ENCODE peak calls at places on chromosomes 13 and 19, in seven cellular contexts. One of them, this sample, is unnamed.
A peak's percentile ranks its signal among the peaks of the same experiment; 100 is the strongest.

GRCh38 chr19:38898788-38899446 is 501 bp downstream of the SIRT2 start:
- DNase-seq in fibroblast of lung: peak; percentile 13
- DNase-seq in uterus: peak; percentile 31
- DNase-seq in astrocyte: peak; percentile 10
- DNase-seq in psoas muscle: no peak
- DNase-seq in cardiac muscle cell: peak; percentile 18
- DNase-seq in A549: no peak
- DNase-seq in this sample: peak; percentile 50

GRCh38 chr13:56861472-56861871 is 279.2 kb upstream of the PRR20A start:
- DNase-seq in fibroblast of lung: peak; percentile 29
- DNase-seq in uterus: no peak
- DNase-seq in astrocyte: peak; percentile 16
- DNase-seq in psoas muscle: no peak
- DNase-seq in cardiac muscle cell: no peak
- DNase-seq in A549: no peak
- DNase-seq in this sample: no peak

GRCh38 chr13:27199691-27200090 is 28.1 kb upstream of the USP12 start:
- DNase-seq in fibroblast of lung: no peak
- DNase-seq in uterus: no peak
- DNase-seq in astrocyte: no peak
- DNase-seq in psoas muscle: no peak
- DNase-seq in cardiac muscle cell: no peak
- DNase-seq in A549: no peak
- DNase-seq in this sample: no peak

GRCh38 chr19:49593233-49594113 is 2.5 kb downstream of the PRR12 start:
- DNase-seq in fibroblast of lung: peak; percentile 88
- DNase-seq in uterus: peak; percentile 94
- DNase-seq in astrocyte: peak; percentile 81
- DNase-seq in psoas muscle: peak; percentile 95
- DNase-seq in cardiac muscle cell: peak; percentile 96
- DNase-seq in A549: peak; percentile 97
- DNase-seq in this sample: peak; percentile 96

GRCh38 chr19:6022570-6023049 is 44.7 kb upstream of the RANBP3 start:
- DNase-seq in fibroblast of lung: no peak
- DNase-seq in uterus: no peak
- DNase-seq in astrocyte: no peak
- DNase-seq in psoas muscle: no peak
- DNase-seq in cardiac muscle cell: no peak
- DNase-seq in A549: no peak
- DNase-seq in this sample: no peak

GRCh38 chr19:28633223-28634030 is 579.5 kb downstream of the UQCRFS1 start:
- DNase-seq in fibroblast of lung: peak; percentile 49
- DNase-seq in uterus: no peak
- DNase-seq in astrocyte: peak; percentile 38
- DNase-seq in psoas muscle: peak; percentile 41
- DNase-seq in cardiac muscle cell: peak; percentile 44
- DNase-seq in A549: peak; percentile 61
- DNase-seq in this sample: no peak

GRCh38 chr19:2097330-2098327 is 914 bp downstream of the IZUMO4 start:
- DNase-seq in fibroblast of lung: no peak
- DNase-seq in uterus: peak; percentile 46
- DNase-seq in astrocyte: no peak
- DNase-seq in psoas muscle: no peak
- DNase-seq in cardiac muscle cell: no peak
- DNase-seq in A549: no peak
- DNase-seq in this sample: peak; percentile 67

GRCh38 chr19:47321582-47321981 is 10.4 kb upstream of the C5AR2 start:
- DNase-seq in fibroblast of lung: no peak
- DNase-seq in uterus: no peak
- DNase-seq in astrocyte: no peak
- DNase-seq in psoas muscle: no peak
- DNase-seq in cardiac muscle cell: no peak
- DNase-seq in A549: no peak
- DNase-seq in this sample: no peak

GRCh38 chr19:7633619-7634018 is at the start of gene PCP2:
- DNase-seq in fibroblast of lung: no peak
- DNase-seq in uterus: no peak
- DNase-seq in astrocyte: no peak
- DNase-seq in psoas muscle: no peak
- DNase-seq in cardiac muscle cell: no peak
- DNase-seq in A549: no peak
- DNase-seq in this sample: no peak

DNA sequence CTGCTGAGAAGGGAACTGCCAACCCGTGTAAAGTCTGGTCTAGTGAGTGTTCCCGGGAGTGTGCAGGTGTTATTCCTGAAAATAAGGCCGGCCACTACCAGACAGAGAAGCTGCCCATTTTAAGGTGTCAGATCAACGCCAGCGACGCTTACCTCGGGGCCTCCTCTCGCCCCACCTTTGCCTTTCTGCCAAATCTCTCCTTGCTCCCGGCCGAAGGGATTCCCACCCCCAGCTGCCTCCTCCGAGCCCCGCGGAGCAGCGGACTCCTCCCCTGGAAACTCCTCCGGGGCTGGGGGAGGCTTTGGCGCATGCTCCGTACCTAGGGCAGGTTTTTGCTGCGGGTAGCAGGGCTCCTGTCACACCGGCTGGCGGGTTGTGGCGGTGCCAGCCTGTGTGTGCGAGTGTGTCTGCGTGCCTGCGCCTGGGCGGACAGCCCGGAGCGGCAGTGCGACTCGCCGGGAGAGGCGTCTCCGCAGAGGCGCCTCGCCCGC is at the start of gene HS6ST3:
- DNase-seq in fibroblast of lung: peak; percentile 14
- DNase-seq in uterus: peak; percentile 20
- DNase-seq in astrocyte: no peak
- DNase-seq in psoas muscle: peak; percentile 20
- DNase-seq in cardiac muscle cell: peak; percentile 56
- DNase-seq in A549: peak; percentile 16
- DNase-seq in this sample: peak; percentile 82
- H3K4me3 ChIP-seq in fibroblast of lung: peak within 1 kb of the TSS; percentile 17
- H3K4me3 ChIP-seq in uterus: peak within 1 kb of the TSS; percentile 45
- H3K4me3 ChIP-seq in astrocyte: peak within 1 kb of the TSS; percentile 59
- H3K4me3 ChIP-seq in psoas muscle: peak within 1 kb of the TSS; percentile 61
- H3K4me3 ChIP-seq in cardiac muscle cell: peak within 1 kb of the TSS; percentile 39
- H3K4me3 ChIP-seq in A549: peak within 1 kb of the TSS; percentile 57
- H3K4me3 ChIP-seq in this sample: peak within 1 kb of the TSS; percentile 31

GRCh38 chr19:53076984-53077383 is 26.2 kb downstream of the ZNF160 start:
- DNase-seq in fibroblast of lung: peak; percentile 43
- DNase-seq in uterus: peak; percentile 26
- DNase-seq in astrocyte: peak; percentile 12
- DNase-seq in psoas muscle: peak; percentile 33
- DNase-seq in cardiac muscle cell: peak; percentile 81
- DNase-seq in A549: peak; percentile 28
- DNase-seq in this sample: peak; percentile 31
- TF ChIP-seq CTCF in fibroblast of lung: peak; percentile 43
- TF ChIP-seq CTCF in uterus: peak; percentile 43
- TF ChIP-seq CTCF in astrocyte: peak; percentile 31
- TF ChIP-seq CTCF in psoas muscle: peak; percentile 52
- TF ChIP-seq CTCF in cardiac muscle cell: peak; percentile 87
- TF ChIP-seq CTCF in A549: no peak
- TF ChIP-seq CTCF in this sample: peak; percentile 24

DNA sequence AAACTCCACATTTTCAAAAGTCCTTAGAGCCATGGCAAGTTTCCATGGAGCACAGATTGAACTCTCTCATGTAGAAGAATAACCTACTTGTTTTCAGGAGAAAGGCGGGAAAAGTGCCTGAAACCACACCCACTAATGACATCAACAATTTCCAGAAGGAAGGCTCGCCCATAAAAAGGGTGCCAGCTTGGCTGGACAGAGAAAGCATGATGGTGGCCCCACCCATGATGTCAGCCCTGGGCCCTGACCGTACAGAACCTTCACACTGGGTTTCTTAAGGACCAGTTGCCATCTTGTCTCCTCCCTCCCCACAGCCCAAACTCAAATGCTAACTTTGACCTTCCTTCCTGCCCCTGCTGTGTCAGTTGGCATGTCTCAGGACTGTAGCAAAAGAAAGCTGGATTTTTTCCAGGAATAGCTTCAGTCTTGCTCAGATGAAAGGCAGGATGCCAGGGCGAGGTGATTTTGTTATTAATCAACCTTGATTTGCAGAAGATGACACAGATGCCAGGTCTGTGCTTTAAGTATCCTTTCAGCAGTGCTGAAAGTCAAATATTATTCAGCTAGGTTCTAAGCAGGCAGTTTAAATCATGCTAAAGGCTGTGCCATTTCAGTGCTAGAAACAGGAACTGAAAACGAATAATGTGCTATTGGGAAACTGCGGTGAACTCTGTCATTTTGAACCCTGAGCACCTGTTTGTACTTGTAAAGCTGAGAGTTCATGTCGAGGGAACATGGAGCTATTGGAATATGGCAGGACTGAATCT is 89.5 kb upstream of the RFC3 start:
- DNase-seq in fibroblast of lung: no peak
- DNase-seq in uterus: peak; percentile 37
- DNase-seq in astrocyte: no peak
- DNase-seq in psoas muscle: peak; percentile 26
- DNase-seq in cardiac muscle cell: no peak
- DNase-seq in A549: peak; percentile 18
- DNase-seq in this sample: no peak
- H3K27ac ChIP-seq in fibroblast of lung: no peak overlapping the region
- H3K27ac ChIP-seq in uterus: no peak overlapping the region
- H3K27ac ChIP-seq in astrocyte: no peak overlapping the region
- H3K27ac ChIP-seq in psoas muscle: no peak overlapping the region
- H3K27ac ChIP-seq in cardiac muscle cell: no peak overlapping the region
- H3K27ac ChIP-seq in A549: peak overlapping the region; percentile 44
- H3K27ac ChIP-seq in this sample: no peak overlapping the region

GRCh38 chr19:18984251-18984650 is 43.2 kb upstream of the HOMER3 start:
- DNase-seq in fibroblast of lung: no peak
- DNase-seq in uterus: no peak
- DNase-seq in astrocyte: no peak
- DNase-seq in psoas muscle: no peak
- DNase-seq in cardiac muscle cell: no peak
- DNase-seq in A549: no peak
- DNase-seq in this sample: no peak
- H3K4me3 ChIP-seq in fibroblast of lung: no peak overlapping the region
- H3K4me3 ChIP-seq in uterus: no peak overlapping the region
- H3K4me3 ChIP-seq in astrocyte: no peak overlapping the region
- H3K4me3 ChIP-seq in psoas muscle: no peak overlapping the region
- H3K4me3 ChIP-seq in cardiac muscle cell: no peak overlapping the region
- H3K4me3 ChIP-seq in A549: no peak overlapping the region
- H3K4me3 ChIP-seq in this sample: no peak overlapping the region

DNA sequence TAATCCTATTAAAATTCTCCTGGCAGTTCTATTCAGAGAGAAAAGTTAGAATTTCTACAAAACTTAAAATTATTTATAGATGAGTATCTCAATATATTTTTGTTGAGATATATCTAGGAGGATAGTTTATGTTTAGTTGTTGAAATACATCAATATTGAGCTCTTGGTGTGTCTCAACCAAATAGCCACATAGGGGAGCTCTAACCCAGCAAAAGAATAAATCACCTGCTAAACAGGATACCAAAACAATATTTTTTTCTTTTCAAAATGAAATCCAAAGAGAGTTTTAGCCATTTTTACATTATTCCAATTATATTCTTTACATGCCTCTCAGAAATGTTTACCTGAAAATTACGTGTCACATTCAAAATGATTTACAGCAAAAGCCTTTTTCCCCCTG is 954.7 kb downstream of the SLITRK6 start:
- DNase-seq in fibroblast of lung: peak; percentile 3
- DNase-seq in uterus: no peak
- DNase-seq in astrocyte: no peak
- DNase-seq in psoas muscle: no peak
- DNase-seq in cardiac muscle cell: peak; percentile 20
- DNase-seq in A549: peak; percentile 10
- DNase-seq in this sample: no peak
- TF ChIP-seq CTCF in fibroblast of lung: no peak
- TF ChIP-seq CTCF in uterus: no peak
- TF ChIP-seq CTCF in astrocyte: peak; percentile 30
- TF ChIP-seq CTCF in psoas muscle: no peak
- TF ChIP-seq CTCF in cardiac muscle cell: no peak
- TF ChIP-seq CTCF in A549: peak; percentile 43
- TF ChIP-seq CTCF in this sample: no peak

This sample was measured in pancreas.